ENCODE peak calls at places on chromosomes 5 and 9, in six cellular contexts. W, D, Y, U, A and S are unnamed samples.

GRCh38 chr9:109639666-109640231 is 140.2 kb upstream of the PALM2AKAP2 start:
- DNase-seq in Y (no peak), D (no peak), W (no peak), U (no peak), A (no peak), S (no peak)

GRCh38 chr9:100064872-100065581 is 33.8 kb downstream of the ERP44 start:
- DNase-seq in U (no peak), D (no peak), A (no peak), Y (no peak), W (no peak), S (no peak)

GRCh38 chr9:107948086-107948485 is 458.5 kb upstream of the KLF4 start:
- DNase-seq in Y (no peak), W (no peak), D (no peak), U (no peak), A (no peak), S (no peak)

GRCh38 chr9:18390393-18390792 is 83.6 kb upstream of the ADAMTSL1 start:
- DNase-seq in D (no peak), Y (no peak), U (no peak), A (no peak), W (no peak), S (no peak)

GRCh38 chr5:168287362-168287761 is 4.1 kb upstream of the WWC1 start:
- DNase-seq in D (no peak), W (no peak), U (no peak), Y (no peak), A (no peak), S (no peak)

GRCh38 chr5:151098185-151098813 is 17.5 kb upstream of the TNIP1 start:
- DNase-seq in A (no peak), D (no peak), W (no peak), Y (no peak), U (peak; percentile 80), S (no peak)

GRCh38 chr9:88741335-88741734 is 206.4 kb downstream of the NXNL2 start:
- DNase-seq in Y (no peak), D (no peak), U (no peak), A (no peak), W (no peak), S (no peak)

GRCh38 chr9:106051573-106051972 is 357.2 kb downstream of the TMEM38B start:
- DNase-seq in Y (no peak), U (no peak), W (no peak), A (no peak), D (no peak), S (no peak)

GRCh38 chr5:59724482-59725392 is 168.8 kb downstream of the PDE4D start:
- DNase-seq in W (peak; percentile 60), U (peak; percentile 28), D (peak; percentile 30), A (peak; percentile 53), Y (no peak), S (peak; percentile 45)

GRCh38 chr5:74042559-74043357 is 416.8 kb downstream of the ARHGEF28 start:
- DNase-seq in W (no peak), A (peak; percentile 56), U (no peak), Y (no peak), D (no peak), S (no peak)

GRCh38 chr9:72648811-72649414 is 127.5 kb downstream of the TMC1 start:
- DNase-seq in A (no peak), D (no peak), U (no peak), Y (no peak), W (no peak), S (no peak)

GRCh38 chr5:165559645-165560044 is 2054.2 kb downstream of the MAT2B start:
- DNase-seq in D (no peak), W (no peak), A (no peak), U (no peak), Y (no peak), S (no peak)

GRCh38 chr5:168967882-168968620 is 332.9 kb downstream of the SLIT3 start:
- DNase-seq in Y (no peak), D (no peak), A (no peak), W (no peak), U (no peak), S (no peak)

GRCh38 chr9:77176686-77177142 is 620 bp upstream of the VPS13A start:
- DNase-seq in W (no peak), D (no peak), A (no peak), U (no peak), Y (no peak), S (no peak)

GRCh38 chr5:157475432-157475831 is 15.4 kb downstream of the NIPAL4 start:
- DNase-seq in A (no peak), W (no peak), D (no peak), Y (no peak), U (no peak), S (no peak)

GRCh38 chr9:98712987-98713386 is 4.3 kb upstream of the GABBR2 start:
- DNase-seq in D (no peak), U (no peak), W (no peak), A (no peak), Y (no peak), S (no peak)

GRCh38 chr9:133959966-133960567 is 32.1 kb downstream of the VAV2 start:
- DNase-seq in Y (no peak), D (no peak), W (no peak), A (no peak), U (no peak), S (no peak)

GRCh38 chr9:114307323-114308250 is 15.3 kb upstream of the ORM1 start:
- DNase-seq in W (no peak), U (no peak), A (no peak), Y (no peak), D (peak; percentile 4), S (no peak)

GRCh38 chr5:114311943-114312342 is 49.9 kb upstream of the KCNN2 start:
- DNase-seq in A (no peak), W (no peak), Y (no peak), D (no peak), U (no peak), S (no peak)

GRCh38 chr9:20512636-20513035 is 109.7 kb downstream of the MLLT3 start:
- DNase-seq in Y (no peak), W (no peak), U (no peak), A (no peak), D (no peak), S (no peak)

GRCh38 chr9:99962685-99963261 is 56.3 kb downstream of the STX17 start:
- DNase-seq in A (no peak), Y (no peak), D (no peak), W (no peak), U (no peak), S (no peak)

GRCh38 chr5:37740331-37741066 is 99.3 kb downstream of the GDNF start:
- DNase-seq in U (no peak), Y (no peak), D (no peak), W (no peak), A (no peak), S (no peak)

GRCh38 chr5:72271696-72272095 is 48.3 kb downstream of the MRPS27 start:
- DNase-seq in U (no peak), D (no peak), A (no peak), Y (no peak), W (no peak), S (no peak)

GRCh38 chr5:35674049-35674448 is 56.4 kb downstream of the SPEF2 start:
- DNase-seq in U (no peak), A (no peak), Y (no peak), W (no peak), D (no peak), S (no peak)

GRCh38 chr9:21030389-21031035 is 928 bp downstream of the HACD4 start:
- DNase-seq in D (no peak), W (no peak), U (peak; percentile 77), Y (no peak), A (no peak), S (no peak)

GRCh38 chr5:177426566-177427210 is at the start of gene GRK6:
- DNase-seq in D (peak; percentile 56), U (peak; percentile 51), W (no peak), Y (peak; percentile 64), A (peak; percentile 47), S (no peak)

GRCh38 chr9:5817776-5818336 is 15.1 kb downstream of the ERMP1 start:
- DNase-seq in Y (no peak), D (no peak), W (no peak), U (no peak), A (no peak), S (no peak)